ENCODE peak calls at places on chromosomes 11 and 22, in five cellular contexts. K, E, P, Y and B are unnamed samples.

GRCh38 chr22:30934053-30934452 is 34.5 kb downstream of the MORC2 start:
- DNase-seq in P (no peak), K (no peak), Y (no peak), E (no peak), B (no peak)

GRCh38 chr22:42939451-42939881 is 75.5 kb downstream of the PACSIN2 start:
- DNase-seq in K (peak; percentile 46), Y (no peak), P (no peak), E (no peak), B (no peak)

GRCh38 chr11:59145534-59145933 is 2.9 kb downstream of the FAM111A start:
- DNase-seq in K (no peak), P (no peak), E (no peak), Y (no peak), B (no peak)

GRCh38 chr11:4863893-4864292 is 14.9 kb upstream of the OR51S1 start:
- DNase-seq in P (no peak), E (no peak), Y (no peak), K (no peak), B (no peak)

GRCh38 chr11:79617561-79617960 is 176.7 kb upstream of the TENM4 start:
- DNase-seq in P (no peak), K (no peak), E (no peak), Y (no peak), B (no peak)

GRCh38 chr11:77351281-77351905 is 49.9 kb upstream of the GDPD4 start:
- DNase-seq in Y (no peak), P (no peak), K (no peak), E (no peak), B (no peak)

GRCh38 chr22:47207846-47208554 is 445.6 kb downstream of the TBC1D22A start:
- DNase-seq in P (no peak), K (peak; percentile 37), E (no peak), Y (no peak), B (no peak)

GRCh38 chr22:35627267-35628041 is 10.3 kb upstream of the MB start:
- DNase-seq in P (peak; percentile 85), E (peak; percentile 81), Y (peak; percentile 84), K (peak; percentile 90), B (no peak)

GRCh38 chr11:16001899-16002426 is 354.4 kb downstream of the SOX6 start:
- DNase-seq in K (no peak), P (no peak), E (peak; percentile 62), Y (no peak), B (no peak)

GRCh38 chr22:37197451-37198289 is 9.6 kb upstream of the C1QTNF6 start:
- DNase-seq in E (no peak), P (no peak), K (peak; percentile 77), Y (no peak), B (no peak)

GRCh38 chr11:113184498-113184897 is 129.9 kb upstream of the TTC12 start:
- DNase-seq in Y (no peak), K (no peak), P (no peak), E (no peak), B (no peak)

GRCh38 chr11:75626692-75627536 is 41.9 kb downstream of the MAP6 start:
- DNase-seq in E (peak; percentile 47), K (no peak), Y (no peak), P (no peak), B (no peak)

GRCh38 chr11:96188625-96189006 is 154.4 kb downstream of the MAML2 start:
- DNase-seq in P (no peak), Y (no peak), E (no peak), K (no peak), B (no peak)

GRCh38 chr11:2789331-2789730 is 89.5 kb upstream of the KCNQ1OT1 start:
- DNase-seq in P (peak; percentile 1), Y (peak; percentile 1), E (no peak), K (peak; percentile 69), B (no peak)

GRCh38 chr11:76621866-76622265 is 48.7 kb downstream of the LRRC32 start:
- DNase-seq in K (peak; percentile 70), Y (no peak), E (no peak), P (no peak), B (no peak)

GRCh38 chr11:119222308-119222707 is 16.2 kb downstream of the CBL start:
- DNase-seq in Y (no peak), E (no peak), P (no peak), K (no peak), B (no peak)

GRCh38 chr11:23063261-23063660 is 203.0 kb upstream of the CCDC179 start:
- DNase-seq in E (no peak), P (no peak), Y (no peak), K (no peak), B (no peak)

GRCh38 chr11:60985501-60985900 is 14.0 kb downstream of the CD6 start:
- DNase-seq in E (no peak), Y (no peak), K (no peak), P (no peak), B (no peak)

GRCh38 chr11:79485694-79486093 is 44.9 kb upstream of the TENM4 start:
- DNase-seq in Y (no peak), P (no peak), E (peak; percentile 40), K (no peak), B (no peak)

GRCh38 chr11:100855466-100856067 is 168.5 kb downstream of the ARHGAP42 start:
- DNase-seq in E (peak; percentile 60), Y (no peak), K (no peak), P (no peak), B (no peak)

GRCh38 chr11:17423533-17424310 is 35.3 kb upstream of the KCNJ11 start:
- DNase-seq in Y (no peak), P (no peak), K (no peak), E (no peak), B (no peak)

GRCh38 chr11:75721852-75722668 is 4.4 kb downstream of the MOGAT2 start:
- DNase-seq in Y (no peak), E (no peak), P (no peak), K (no peak), B (no peak)

GRCh38 chr22:44353063-44353440 is 40.3 kb upstream of the SHISAL1 start:
- DNase-seq in Y (no peak), E (no peak), P (no peak), K (peak; percentile 53), B (no peak)

GRCh38 chr22:25492950-25493790 is 71.3 kb upstream of the GRK3 start:
- DNase-seq in K (no peak), E (no peak), Y (no peak), P (no peak), B (no peak)

GRCh38 chr11:528815-529728 is 6.3 kb downstream of the HRAS start:
- DNase-seq in K (peak; percentile 73), E (no peak), P (no peak), Y (no peak), B (no peak)

GRCh38 chr11:65414776-65415498 is 7.7 kb upstream of the NEAT1 start:
- DNase-seq in K (peak; percentile 51), P (no peak), Y (peak; percentile 12), E (no peak), B (no peak)

GRCh38 chr11:117781650-117782049 is 15.4 kb downstream of the DSCAML1 start:
- DNase-seq in Y (no peak), K (no peak), P (no peak), E (no peak), B (no peak)

GRCh38 chr11:74159642-74160041 is 11.2 kb downstream of the C2CD3 start:
- DNase-seq in K (no peak), E (no peak), Y (no peak), P (no peak), B (no peak)

GRCh38 chr11:61460474-61460881 is 30.6 kb downstream of the SDHAF2 start:
- DNase-seq in Y (peak; percentile 18), K (no peak), E (no peak), P (peak; percentile 55), B (no peak)

GRCh38 chr22:38075105-38075825 is 8.7 kb downstream of the SLC16A8 start:
- DNase-seq in K (no peak), Y (no peak), E (no peak), P (no peak), B (no peak)

GRCh38 chr11:7034019-7034418 is 13.7 kb downstream of the NLRP14 start:
- DNase-seq in Y (no peak), K (no peak), E (no peak), P (no peak), B (no peak)

DNA sequence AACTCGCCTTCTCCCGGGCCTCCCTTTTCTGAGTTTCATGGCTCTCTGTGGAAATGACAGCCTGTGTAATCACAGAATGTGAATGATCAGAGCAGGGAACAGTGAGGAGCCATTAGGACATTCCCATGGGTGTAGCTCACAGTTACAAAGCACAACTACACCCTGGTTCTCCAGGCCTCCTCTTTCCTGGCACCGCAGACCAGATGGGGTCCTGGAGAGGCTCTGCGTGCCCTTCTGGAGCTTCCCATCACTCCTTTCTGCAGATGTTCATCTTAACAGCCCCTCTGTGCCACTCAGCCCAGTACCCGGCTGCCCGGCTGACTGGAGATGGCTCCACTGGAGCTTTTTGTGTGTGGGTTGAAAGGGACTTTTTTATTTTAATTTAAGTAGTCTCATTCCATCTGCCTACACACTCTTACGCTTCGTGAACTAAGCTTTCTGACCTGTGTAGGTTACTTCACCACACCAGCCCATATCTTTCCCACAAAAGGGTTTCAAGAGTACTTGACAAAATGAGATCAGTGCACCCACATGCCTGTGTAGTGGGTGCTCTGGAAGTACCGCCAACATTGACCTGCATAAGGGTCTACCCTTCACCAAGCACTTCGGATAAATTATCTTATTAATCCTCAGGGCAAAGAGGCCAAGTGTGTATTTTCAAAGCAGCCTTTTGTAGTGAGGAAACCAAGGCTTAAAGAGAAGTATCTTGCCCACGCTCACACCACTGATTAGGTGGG is 29.8 kb downstream of the SREBF2 start:
- DNase-seq in K (no peak), P (no peak), E (no peak), Y (no peak), B (no peak)
- H3K27me3 ChIP-seq in K (no peaks in the 10 kb centered on the region), P (no peaks in the 10 kb centered on the region), E (no peaks in the 10 kb centered on the region), Y (no peaks in the 10 kb centered on the region), B (no peaks in the 10 kb centered on the region)

GRCh38 chr11:67056267-67056639 is 394 bp upstream of the RHOD start:
- DNase-seq in E (no peak), P (no peak), K (no peak), Y (no peak), B (no peak)

GRCh38 chr11:67056640-67057409 is at the start of gene RHOD:
- DNase-seq in K (peak; percentile 90), E (peak; percentile 82), P (no peak), Y (no peak), B (no peak)

GRCh38 chr11:67054851-67055523 is 1.7 kb upstream of the RHOD start:
- DNase-seq in E (no peak), P (peak; percentile 61), K (no peak), Y (no peak), B (no peak)

GRCh38 chr11:67057410-67057757 is 737 bp downstream of the RHOD start:
- DNase-seq in E (no peak), K (no peak), Y (no peak), P (no peak), B (no peak)

DNA sequence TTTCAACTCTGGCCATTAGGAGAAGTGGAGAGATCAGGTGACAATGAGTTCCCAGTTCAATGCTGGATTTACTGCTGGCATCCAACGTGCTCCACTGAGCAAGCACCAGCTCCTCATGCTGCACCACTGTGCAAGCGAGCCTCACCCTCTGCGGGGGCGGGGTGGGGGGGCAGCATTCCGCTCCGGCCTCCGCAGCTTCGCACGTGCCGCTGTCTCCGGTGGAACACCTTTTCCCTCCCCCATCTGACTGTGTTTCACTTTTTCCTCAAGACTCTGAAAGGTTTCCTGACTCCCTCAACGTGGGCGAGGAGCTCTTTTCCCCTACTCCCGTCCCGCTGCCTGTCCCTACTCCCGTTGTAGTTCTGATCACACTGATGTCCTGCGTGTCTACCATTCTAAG is 835 bp upstream of the RHOD start:
- DNase-seq in E (peak; percentile 22), P (no peak), Y (no peak), K (no peak), B (no peak)
- H3K27me3 ChIP-seq in E (peaks cover 23% of the 10 kb centered on the region), P (peaks cover 35% of the 10 kb centered on the region), Y (peaks cover 17% of the 10 kb centered on the region), K (no peaks in the 10 kb centered on the region), B (no peaks in the 10 kb centered on the region)

GRCh38 chr22:49507607-49508292 is 319.9 kb downstream of the BRD1 start:
- DNase-seq in Y (no peak), P (no peak), E (no peak), K (peak; percentile 61), B (no peak)
- H3K27me3 ChIP-seq in Y (no peaks in the 10 kb centered on the region), P (no peaks in the 10 kb centered on the region), E (no peaks in the 10 kb centered on the region), K (peaks cover 3% of the 10 kb centered on the region), B (no peaks in the 10 kb centered on the region)

GRCh38 chr11:35418282-35418846 is 994 bp downstream of the SLC1A2 start:
- DNase-seq in K (no peak), Y (no peak), E (peak; percentile 42), P (no peak), B (no peak)
- H3K27me3 ChIP-seq in K (peaks cover 4% of the 10 kb centered on the region), Y (peaks cover 56% of the 10 kb centered on the region), E (peaks cover 94% of the 10 kb centered on the region), P (peaks cover 93% of the 10 kb centered on the region), B (no peaks in the 10 kb centered on the region)